ENCODE peak calls at places on chromosomes 13 and 19, in nine cellular contexts. One of them, this sample, is unnamed.

GRCh38 chr13:93932901-93933300 is 546.6 kb downstream of the DCT start:
- DNase-seq in adrenal gland: no peak
- DNase-seq in foreskin fibroblast: no peak
- DNase-seq in endothelial cell: no peak
- DNase-seq in neural progenitor cell: no peak
- DNase-seq in HFF-Myc: no peak
- DNase-seq in WTC11: no peak
- DNase-seq in left ventricle myocardium inferior: no peak
- DNase-seq in cardiac fibroblast: no peak
- DNase-seq in this sample: no peak

GRCh38 chr19:23998568-23998967 is 83.9 kb downstream of the ZNF726 start:
- DNase-seq in WTC11: no peak
- DNase-seq in cardiac fibroblast: no peak
- DNase-seq in foreskin fibroblast: no peak
- DNase-seq in left ventricle myocardium inferior: no peak
- DNase-seq in HFF-Myc: no peak
- DNase-seq in adrenal gland: no peak
- DNase-seq in endothelial cell: no peak
- DNase-seq in neural progenitor cell: no peak
- DNase-seq in this sample: no peak

GRCh38 chr13:23512762-23513395 is 57.3 kb upstream of the TNFRSF19 start:
- DNase-seq in left ventricle myocardium inferior: no peak
- DNase-seq in endothelial cell: no peak
- DNase-seq in cardiac fibroblast: no peak
- DNase-seq in foreskin fibroblast: no peak
- DNase-seq in neural progenitor cell: no peak
- DNase-seq in HFF-Myc: no peak
- DNase-seq in WTC11: no peak
- DNase-seq in adrenal gland: no peak
- DNase-seq in this sample: no peak

GRCh38 chr13:19058566-19058965 is 123.1 kb downstream of the TUBA3C start:
- DNase-seq in endothelial cell: no peak
- DNase-seq in cardiac fibroblast: no peak
- DNase-seq in adrenal gland: no peak
- DNase-seq in HFF-Myc: no peak
- DNase-seq in neural progenitor cell: no peak
- DNase-seq in foreskin fibroblast: no peak
- DNase-seq in WTC11: no peak
- DNase-seq in left ventricle myocardium inferior: no peak
- DNase-seq in this sample: no peak

GRCh38 chr19:10861118-10861651 is 10.2 kb upstream of the CARM1 start:
- DNase-seq in cardiac fibroblast: peak
- DNase-seq in adrenal gland: peak
- DNase-seq in endothelial cell: peak
- DNase-seq in left ventricle myocardium inferior: no peak
- DNase-seq in HFF-Myc: no peak
- DNase-seq in WTC11: peak
- DNase-seq in neural progenitor cell: peak
- DNase-seq in foreskin fibroblast: no peak
- DNase-seq in this sample: peak

GRCh38 chr13:30752201-30752797 is 17.0 kb downstream of the ALOX5AP start:
- DNase-seq in cardiac fibroblast: peak
- DNase-seq in left ventricle myocardium inferior: peak
- DNase-seq in adrenal gland: peak
- DNase-seq in endothelial cell: no peak
- DNase-seq in neural progenitor cell: no peak
- DNase-seq in WTC11: no peak
- DNase-seq in foreskin fibroblast: peak
- DNase-seq in HFF-Myc: no peak
- DNase-seq in this sample: no peak

GRCh38 chr19:47123406-47123805 is 7.2 kb upstream of the SAE1 start:
- DNase-seq in cardiac fibroblast: no peak
- DNase-seq in left ventricle myocardium inferior: no peak
- DNase-seq in endothelial cell: no peak
- DNase-seq in neural progenitor cell: no peak
- DNase-seq in adrenal gland: no peak
- DNase-seq in foreskin fibroblast: peak
- DNase-seq in HFF-Myc: no peak
- DNase-seq in WTC11: no peak
- DNase-seq in this sample: no peak

GRCh38 chr19:6228523-6229215 is 51.1 kb downstream of the MLLT1 start:
- DNase-seq in WTC11: no peak
- DNase-seq in neural progenitor cell: peak
- DNase-seq in left ventricle myocardium inferior: no peak
- DNase-seq in HFF-Myc: no peak
- DNase-seq in cardiac fibroblast: no peak
- DNase-seq in endothelial cell: no peak
- DNase-seq in adrenal gland: no peak
- DNase-seq in foreskin fibroblast: no peak
- DNase-seq in this sample: no peak

GRCh38 chr19:37505958-37506386 is 767 bp upstream of the ZNF793 start:
- DNase-seq in adrenal gland: no peak
- DNase-seq in foreskin fibroblast: no peak
- DNase-seq in HFF-Myc: no peak
- DNase-seq in cardiac fibroblast: no peak
- DNase-seq in neural progenitor cell: no peak
- DNase-seq in endothelial cell: no peak
- DNase-seq in left ventricle myocardium inferior: no peak
- DNase-seq in WTC11: peak
- DNase-seq in this sample: no peak

GRCh38 chr19:461664-462551 is 1.1 kb upstream of the SHC2 start:
- DNase-seq in foreskin fibroblast: no peak
- DNase-seq in neural progenitor cell: peak
- DNase-seq in HFF-Myc: no peak
- DNase-seq in endothelial cell: no peak
- DNase-seq in left ventricle myocardium inferior: peak
- DNase-seq in WTC11: peak
- DNase-seq in cardiac fibroblast: no peak
- DNase-seq in adrenal gland: peak
- DNase-seq in this sample: no peak

GRCh38 chr19:45613926-45614725 is 12.1 kb upstream of the GPR4 start:
- DNase-seq in cardiac fibroblast: peak
- DNase-seq in WTC11: no peak
- DNase-seq in adrenal gland: peak
- DNase-seq in neural progenitor cell: no peak
- DNase-seq in endothelial cell: no peak
- DNase-seq in left ventricle myocardium inferior: no peak
- DNase-seq in foreskin fibroblast: peak
- DNase-seq in HFF-Myc: peak
- DNase-seq in this sample: peak

GRCh38 chr19:49438261-49438660 is 3.1 kb downstream of the SLC17A7 start:
- DNase-seq in neural progenitor cell: no peak
- DNase-seq in HFF-Myc: no peak
- DNase-seq in foreskin fibroblast: no peak
- DNase-seq in endothelial cell: no peak
- DNase-seq in cardiac fibroblast: no peak
- DNase-seq in adrenal gland: no peak
- DNase-seq in left ventricle myocardium inferior: no peak
- DNase-seq in WTC11: no peak
- DNase-seq in this sample: no peak

GRCh38 chr13:99464441-99464949 is 36.8 kb upstream of the TM9SF2 start:
- DNase-seq in neural progenitor cell: no peak
- DNase-seq in HFF-Myc: peak
- DNase-seq in left ventricle myocardium inferior: no peak
- DNase-seq in adrenal gland: no peak
- DNase-seq in cardiac fibroblast: no peak
- DNase-seq in WTC11: no peak
- DNase-seq in foreskin fibroblast: peak
- DNase-seq in endothelial cell: no peak
- DNase-seq in this sample: no peak

GRCh38 chr13:97005631-97006262 is 11.5 kb upstream of the OXGR1 start:
- DNase-seq in foreskin fibroblast: peak
- DNase-seq in endothelial cell: no peak
- DNase-seq in WTC11: no peak
- DNase-seq in neural progenitor cell: no peak
- DNase-seq in cardiac fibroblast: peak
- DNase-seq in HFF-Myc: no peak
- DNase-seq in adrenal gland: no peak
- DNase-seq in left ventricle myocardium inferior: no peak
- DNase-seq in this sample: peak

GRCh38 chr19:46659151-46660007 is 1.6 kb downstream of the DACT3 start:
- DNase-seq in neural progenitor cell: peak
- DNase-seq in adrenal gland: no peak
- DNase-seq in endothelial cell: peak
- DNase-seq in left ventricle myocardium inferior: no peak
- DNase-seq in HFF-Myc: no peak
- DNase-seq in foreskin fibroblast: no peak
- DNase-seq in cardiac fibroblast: no peak
- DNase-seq in WTC11: peak
- DNase-seq in this sample: peak

GRCh38 chr19:4083677-4084546 is 17.2 kb upstream of the ZBTB7A start:
- DNase-seq in adrenal gland: no peak
- DNase-seq in HFF-Myc: no peak
- DNase-seq in WTC11: no peak
- DNase-seq in cardiac fibroblast: no peak
- DNase-seq in foreskin fibroblast: no peak
- DNase-seq in neural progenitor cell: no peak
- DNase-seq in endothelial cell: no peak
- DNase-seq in left ventricle myocardium inferior: no peak
- DNase-seq in this sample: no peak

GRCh38 chr13:37954191-37954590 is 84.6 kb upstream of the TRPC4 start:
- DNase-seq in left ventricle myocardium inferior: no peak
- DNase-seq in endothelial cell: no peak
- DNase-seq in neural progenitor cell: no peak
- DNase-seq in foreskin fibroblast: no peak
- DNase-seq in HFF-Myc: no peak
- DNase-seq in adrenal gland: no peak
- DNase-seq in cardiac fibroblast: no peak
- DNase-seq in WTC11: no peak
- DNase-seq in this sample: no peak

DNA sequence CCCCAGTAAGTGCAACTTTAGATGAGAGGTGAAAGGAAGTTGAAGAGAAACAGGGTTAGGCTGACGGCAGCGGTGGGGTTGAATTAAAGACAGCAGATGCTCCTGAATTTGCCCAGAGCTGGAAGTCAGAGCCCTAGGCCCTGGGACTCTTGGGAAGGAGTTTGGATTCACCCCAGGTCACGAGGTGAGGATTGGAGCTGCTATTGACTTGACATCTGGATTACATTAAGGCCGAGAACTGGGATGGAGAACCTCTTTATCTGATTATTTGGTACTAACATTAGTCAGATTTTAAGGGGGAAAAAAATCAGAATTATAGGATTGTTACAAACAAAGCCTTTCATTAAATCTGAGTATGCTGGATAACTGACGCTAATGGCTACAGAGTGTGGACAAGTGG is 367.2 kb downstream of the ZNF536 start:
- DNase-seq in foreskin fibroblast: no peak
- DNase-seq in adrenal gland: no peak
- DNase-seq in HFF-Myc: no peak
- DNase-seq in left ventricle myocardium inferior: no peak
- DNase-seq in cardiac fibroblast: no peak
- DNase-seq in endothelial cell: no peak
- DNase-seq in neural progenitor cell: no peak
- DNase-seq in WTC11: no peak
- DNase-seq in this sample: no peak
- TF ChIP-seq CTCF in foreskin fibroblast: no peak
- TF ChIP-seq CTCF in adrenal gland: no peak
- TF ChIP-seq CTCF in HFF-Myc: no peak
- TF ChIP-seq CTCF in left ventricle myocardium inferior: no peak
- TF ChIP-seq CTCF in cardiac fibroblast: no peak
- TF ChIP-seq CTCF in endothelial cell: no peak
- TF ChIP-seq CTCF in neural progenitor cell: no peak
- TF ChIP-seq CTCF in WTC11: no peak
- TF ChIP-seq CTCF in this sample: no peak

GRCh38 chr13:100751826-100752225 is 77.2 kb upstream of the TMTC4 start:
- DNase-seq in HFF-Myc: no peak
- DNase-seq in WTC11: no peak
- DNase-seq in adrenal gland: no peak
- DNase-seq in left ventricle myocardium inferior: no peak
- DNase-seq in cardiac fibroblast: no peak
- DNase-seq in neural progenitor cell: no peak
- DNase-seq in foreskin fibroblast: no peak
- DNase-seq in endothelial cell: no peak
- DNase-seq in this sample: no peak
- TF ChIP-seq CTCF in HFF-Myc: no peak
- TF ChIP-seq CTCF in WTC11: no peak
- TF ChIP-seq CTCF in adrenal gland: no peak
- TF ChIP-seq CTCF in left ventricle myocardium inferior: no peak
- TF ChIP-seq CTCF in cardiac fibroblast: no peak
- TF ChIP-seq CTCF in neural progenitor cell: no peak
- TF ChIP-seq CTCF in foreskin fibroblast: no peak
- TF ChIP-seq CTCF in endothelial cell: no peak
- TF ChIP-seq CTCF in this sample: no peak

GRCh38 chr19:1768248-1768647 is 14.9 kb downstream of the ONECUT3 start:
- DNase-seq in HFF-Myc: no peak
- DNase-seq in cardiac fibroblast: peak
- DNase-seq in neural progenitor cell: peak
- DNase-seq in WTC11: peak
- DNase-seq in foreskin fibroblast: no peak
- DNase-seq in endothelial cell: peak
- DNase-seq in left ventricle myocardium inferior: no peak
- DNase-seq in adrenal gland: peak
- DNase-seq in this sample: no peak
- TF ChIP-seq CTCF in HFF-Myc: peak
- TF ChIP-seq CTCF in cardiac fibroblast: peak
- TF ChIP-seq CTCF in neural progenitor cell: peak
- TF ChIP-seq CTCF in WTC11: peak
- TF ChIP-seq CTCF in foreskin fibroblast: peak
- TF ChIP-seq CTCF in endothelial cell: no peak
- TF ChIP-seq CTCF in left ventricle myocardium inferior: no peak
- TF ChIP-seq CTCF in adrenal gland: no peak
- TF ChIP-seq CTCF in this sample: peak

GRCh38 chr13:55090612-55091011 is 2050.1 kb upstream of the PRR20A start:
- DNase-seq in cardiac fibroblast: no peak
- DNase-seq in left ventricle myocardium inferior: no peak
- DNase-seq in WTC11: no peak
- DNase-seq in foreskin fibroblast: no peak
- DNase-seq in adrenal gland: no peak
- DNase-seq in neural progenitor cell: no peak
- DNase-seq in HFF-Myc: no peak
- DNase-seq in endothelial cell: no peak
- DNase-seq in this sample: no peak

GRCh38 chr13:55087085-55087484 is 2053.6 kb upstream of the PRR20A start:
- DNase-seq in neural progenitor cell: no peak
- DNase-seq in cardiac fibroblast: no peak
- DNase-seq in WTC11: no peak
- DNase-seq in left ventricle myocardium inferior: no peak
- DNase-seq in adrenal gland: no peak
- DNase-seq in endothelial cell: no peak
- DNase-seq in HFF-Myc: no peak
- DNase-seq in foreskin fibroblast: no peak
- DNase-seq in this sample: no peak

GRCh38 chr13:55084630-55085029 is 2056.0 kb downstream of the OLFM4 start:
- DNase-seq in foreskin fibroblast: no peak
- DNase-seq in WTC11: no peak
- DNase-seq in endothelial cell: no peak
- DNase-seq in left ventricle myocardium inferior: no peak
- DNase-seq in adrenal gland: no peak
- DNase-seq in HFF-Myc: no peak
- DNase-seq in neural progenitor cell: no peak
- DNase-seq in cardiac fibroblast: no peak
- DNase-seq in this sample: no peak
- TF ChIP-seq CTCF in foreskin fibroblast: no peak
- TF ChIP-seq CTCF in WTC11: no peak
- TF ChIP-seq CTCF in endothelial cell: no peak
- TF ChIP-seq CTCF in left ventricle myocardium inferior: no peak
- TF ChIP-seq CTCF in adrenal gland: no peak
- TF ChIP-seq CTCF in HFF-Myc: no peak
- TF ChIP-seq CTCF in neural progenitor cell: no peak
- TF ChIP-seq CTCF in cardiac fibroblast: no peak
- TF ChIP-seq CTCF in this sample: no peak